ENCODE peak calls at places on chromosomes 1 and 21, in six cellular contexts. U is IMR-90, O is lower lobe of right lung, E is GM12878, J is heart left ventricle, T is tibial nerve. L is an unnamed sample.

GRCh38 chr1:31626451-31627202 is 9.1 kb downstream of the HCRTR1 start:
- DNase-seq in U (peak; percentile 29), O (no peak), E (no peak), J (no peak), T (no peak), L (peak; percentile 78)

GRCh38 chr1:20486457-20487235 is 636 bp upstream of the CAMK2N1 start:
- DNase-seq in U (peak; percentile 61), O (peak; percentile 66), E (no peak), J (peak; percentile 82), T (no peak), L (no peak)

GRCh38 chr21:46620846-46621245 is 14.6 kb upstream of the PRMT2 start:
- DNase-seq in U (no peak), O (no peak), E (no peak), J (no peak), T (no peak), L (no peak)

GRCh38 chr1:79082233-79082632 is 75.7 kb upstream of the ADGRL4 start:
- DNase-seq in U (no peak), O (no peak), E (no peak), J (no peak), T (no peak), L (no peak)

GRCh38 chr1:6163191-6163972 is 16.7 kb downstream of the CHD5 start:
- DNase-seq in U (no peak), O (no peak), E (no peak), J (no peak), T (no peak), L (no peak)

GRCh38 chr21:26572668-26573381 is at the start of gene CYYR1:
- DNase-seq in U (no peak), O (peak; percentile 48), E (no peak), J (peak; percentile 43), T (no peak), L (no peak)

GRCh38 chr21:33642896-33643657 is 776 bp downstream of the ITSN1 start:
- DNase-seq in U (peak; percentile 36), O (peak; percentile 60), E (no peak), J (peak; percentile 34), T (no peak), L (peak; percentile 30)

GRCh38 chr1:203038217-203038741 is 12.0 kb downstream of the PPFIA4 start:
- DNase-seq in U (peak; percentile 78), O (no peak), E (no peak), J (peak; percentile 76), T (no peak), L (peak; percentile 53)

GRCh38 chr1:177307771-177308170 is 137.0 kb downstream of the BRINP2 start:
- DNase-seq in U (peak; percentile 5), O (no peak), E (no peak), J (no peak), T (no peak), L (no peak)

GRCh38 chr1:225962440-225962975 is 21.5 kb upstream of the LEFTY2 start:
- DNase-seq in U (no peak), O (peak; percentile 67), E (no peak), J (peak; percentile 44), T (no peak), L (no peak)

GRCh38 chr1:109639063-109639840 is 16.6 kb upstream of the GSTM4 start:
- DNase-seq in U (no peak), O (no peak), E (no peak), J (peak; percentile 12), T (no peak), L (no peak)

GRCh38 chr1:31111290-31111951 is 45.9 kb upstream of the PUM1 start:
- DNase-seq in U (peak; percentile 34), O (peak; percentile 80), E (no peak), J (peak; percentile 21), T (peak; percentile 36), L (peak; percentile 75)

GRCh38 chr1:62544570-62544969 is 52.8 kb upstream of the ANGPTL3 start:
- DNase-seq in U (no peak), O (no peak), E (no peak), J (no peak), T (no peak), L (no peak)

GRCh38 chr1:83697220-83697619 is 301.7 kb downstream of the TTLL7 start:
- DNase-seq in U (no peak), O (no peak), E (no peak), J (no peak), T (no peak), L (no peak)

GRCh38 chr1:57674803-57675202 is 250.9 kb upstream of the DAB1 start:
- DNase-seq in U (no peak), O (no peak), E (no peak), J (no peak), T (no peak), L (no peak)

GRCh38 chr1:180633092-180634045 is 1.5 kb downstream of the XPR1 start:
- DNase-seq in U (peak; percentile 57), O (no peak), E (no peak), J (no peak), T (no peak), L (no peak)

GRCh38 chr1:228155596-228156517 is 6.1 kb downstream of the GJC2 start:
- DNase-seq in U (no peak), O (peak; percentile 36), E (no peak), J (no peak), T (no peak), L (no peak)

GRCh38 chr1:223390618-223391017 is 2.6 kb upstream of the CCDC185 start:
- DNase-seq in U (no peak), O (no peak), E (no peak), J (no peak), T (no peak), L (no peak)

GRCh38 chr1:203270448-203270847 is 34.9 kb upstream of the BTG2 start:
- DNase-seq in U (no peak), O (no peak), E (no peak), J (no peak), T (no peak), L (peak; percentile 48)

GRCh38 chr1:17527036-17527914 is 12.2 kb upstream of the ARHGEF10L start:
- DNase-seq in U (peak; percentile 73), O (no peak), E (no peak), J (no peak), T (no peak), L (no peak)

GRCh38 chr1:114671011-114671938 is 1.4 kb upstream of the DENND2C start:
- DNase-seq in U (peak; percentile 32), O (no peak), E (no peak), J (no peak), T (no peak), L (no peak)

GRCh38 chr1:209305221-209305954 is 278.1 kb upstream of the CAMK1G start:
- DNase-seq in U (no peak), O (no peak), E (no peak), J (no peak), T (no peak), L (no peak)

GRCh38 chr21:30577766-30578165 is 12.4 kb downstream of the KRTAP22-2 start:
- DNase-seq in U (no peak), O (no peak), E (no peak), J (no peak), T (no peak), L (no peak)

GRCh38 chr1:197944485-197944884 is 27.3 kb downstream of the LHX9 start:
- DNase-seq in U (no peak), O (no peak), E (no peak), J (no peak), T (no peak), L (no peak)

GRCh38 chr1:3028531-3029282 is 7.4 kb downstream of the ACTRT2 start:
- DNase-seq in U (no peak), O (no peak), E (no peak), J (peak; percentile 3), T (no peak), L (peak; percentile 28)

GRCh38 chr21:45580576-45581321 is 38.5 kb upstream of the SLC19A1 start:
- DNase-seq in U (no peak), O (peak; percentile 37), E (no peak), J (no peak), T (no peak), L (no peak)

GRCh38 chr1:12617901-12618660 is at the start of gene DHRS3:
- DNase-seq in U (peak; percentile 75), O (peak; percentile 87), E (no peak), J (peak; percentile 83), T (peak; percentile 65), L (peak; percentile 82)

GRCh38 chr1:67061266-67061665 is 7.3 kb upstream of the SLC35D1 start:
- DNase-seq in U (peak; percentile 36), O (no peak), E (no peak), J (no peak), T (no peak), L (no peak)

GRCh38 chr1:67058242-67058641 is 4.3 kb upstream of the SLC35D1 start:
- DNase-seq in U (no peak), O (no peak), E (no peak), J (no peak), T (no peak), L (no peak)

GRCh38 chr1:67059331-67059730 is 5.4 kb upstream of the SLC35D1 start:
- DNase-seq in U (peak; percentile 16), O (no peak), E (no peak), J (no peak), T (no peak), L (no peak)

GRCh38 chr1:67060811-67061218 is 6.9 kb upstream of the SLC35D1 start:
- DNase-seq in U (peak; percentile 99), O (no peak), E (no peak), J (no peak), T (no peak), L (peak; percentile 70)

GRCh38 chr1:67058761-67059160 is 4.8 kb upstream of the SLC35D1 start:
- DNase-seq in U (peak; percentile 47), O (no peak), E (no peak), J (no peak), T (no peak), L (no peak)
- H3K4me3 ChIP-seq in U (no peak overlapping the region), O (no peak overlapping the region), E (no peak overlapping the region), J (no peak overlapping the region), T (no peak overlapping the region), L (no peak overlapping the region)

GRCh38 chr1:157380523-157380922 is 171.8 kb downstream of the FCRL5 start:
- DNase-seq in U (no peak), O (no peak), E (no peak), J (no peak), T (no peak), L (no peak)
- H3K27ac ChIP-seq in U (no peak overlapping the region), O (no peak overlapping the region), E (no peak overlapping the region), J (no peak overlapping the region), T (no peak overlapping the region), L (no peak overlapping the region)

GRCh38 chr1:166876540-166876838 is 425 bp upstream of the TADA1 start:
- DNase-seq in U (no peak), O (no peak), E (no peak), J (no peak), T (no peak), L (no peak)
- TF ChIP-seq CTCF in U (no peak), O (no peak), E (peak; percentile 24), J (peak; percentile 0), T (no peak), L (peak; percentile 39)

DNA sequence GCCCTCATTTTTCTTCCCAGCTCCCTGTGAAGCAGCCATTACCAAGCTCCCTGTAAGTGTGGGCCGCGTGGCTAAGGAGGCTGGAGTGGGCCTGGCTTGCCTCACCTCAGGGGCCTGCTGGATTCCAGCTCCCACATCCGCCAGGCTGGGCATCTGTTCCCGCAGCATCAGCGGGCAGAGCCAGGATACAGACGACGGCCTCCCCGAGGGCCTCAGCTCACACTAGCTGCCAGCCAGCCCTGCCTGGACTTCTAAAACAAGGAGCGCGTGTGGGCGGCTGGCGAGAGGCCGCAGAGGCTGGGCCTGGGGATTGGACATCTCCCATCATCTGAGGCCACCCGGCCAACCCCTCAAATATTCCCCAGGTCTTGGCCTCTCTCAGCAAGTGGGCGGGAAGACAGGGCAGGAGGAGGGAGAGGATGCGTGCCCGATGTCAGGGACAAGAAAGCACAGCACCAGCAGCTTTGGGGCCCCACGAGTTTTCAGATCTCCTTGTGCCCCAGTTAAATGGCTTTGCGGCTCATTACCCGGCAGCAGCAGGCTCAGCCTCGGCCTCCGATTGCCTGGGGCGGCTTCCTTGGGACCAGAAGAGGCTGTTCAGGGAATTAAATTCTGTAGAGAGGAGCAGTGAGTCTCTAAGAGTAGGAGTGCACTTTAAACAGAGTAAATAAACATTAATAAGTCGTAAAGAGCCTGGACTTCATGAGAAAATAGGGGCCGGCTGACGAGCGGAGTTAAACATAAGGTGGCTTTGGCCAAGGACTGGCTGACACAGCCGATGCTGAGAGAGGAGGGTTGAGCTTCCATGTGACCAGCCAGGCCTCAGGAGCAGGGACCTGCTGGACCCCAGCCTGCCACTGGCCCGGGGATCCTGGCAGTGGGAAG is 208.9 kb upstream of the C1orf174 start:
- DNase-seq in U (no peak), O (no peak), E (no peak), J (no peak), T (no peak), L (no peak)
- H3K4me3 ChIP-seq in U (no peak overlapping the region), O (no peak overlapping the region), E (no peak overlapping the region), J (no peak overlapping the region), T (no peak overlapping the region), L (no peak overlapping the region)